ENCODE peak calls at places on chromosomes 4 and X, in six cellular contexts. L is HT1080; N is stimulated activated CD4-positive, alpha-beta T cell treated with anti-CD3 and anti-CD28 coated beads, Interleukin-1b, Interleukin-23, amount 100 ng/mL, for 1 hour; X is activated T-cell treated with anti-CD3 and anti-CD28 coated beads for 1 hour; C is A549; K is ecto neural progenitor cell. H is an unnamed sample.
A peak's percentile ranks its signal among the peaks of the same experiment; 100 is the strongest.

GRCh38 chrX:13990126-13990525 is 39.6 kb downstream of the GEMIN8 start:
- DNase-seq in K (no peak), C (no peak), X (no peak), L (no peak), N (no peak), H (no peak)

GRCh38 chr4:74501579-74501978 is 56.6 kb downstream of the AREG start:
- DNase-seq in K (no peak), L (peak; percentile 93), C (no peak), X (no peak), N (no peak), H (no peak)

GRCh38 chrX:76555816-76556215 is 128.3 kb downstream of the MAGEE1 start:
- DNase-seq in L (peak; percentile 1), N (no peak), K (peak; percentile 49), C (peak; percentile 68), X (no peak), H (peak; percentile 12)

GRCh38 chr4:126727461-126727860 is 905.3 kb upstream of the INTU start:
- DNase-seq in L (peak; percentile 20), X (no peak), C (no peak), K (no peak), N (no peak), H (no peak)

GRCh38 chr4:139030614-139031235 is 15.1 kb downstream of the NOCT start:
- DNase-seq in C (peak; percentile 72), N (peak; percentile 45), K (peak; percentile 72), X (peak; percentile 66), L (peak; percentile 66), H (peak; percentile 63)

GRCh38 chr4:107801766-107802211 is 22.9 kb upstream of the SGMS2 start:
- DNase-seq in K (no peak), X (no peak), N (no peak), C (no peak), L (peak; percentile 88), H (no peak)

GRCh38 chrX:12269484-12269883 is 131.2 kb downstream of the FRMPD4 start:
- DNase-seq in K (no peak), N (no peak), L (peak; percentile 2), X (no peak), C (peak; percentile 4), H (no peak)

GRCh38 chr4:17447675-17448298 is 64.1 kb downstream of the QDPR start:
- DNase-seq in K (no peak), L (peak; percentile 64), N (peak; percentile 10), X (peak; percentile 17), C (peak; percentile 61), H (peak; percentile 60)

GRCh38 chr4:14770025-14770424 is 232.3 kb upstream of the CPEB2 start:
- DNase-seq in X (no peak), C (no peak), N (no peak), K (no peak), L (no peak), H (no peak)

GRCh38 chr4:73053076-73053475 is 16.4 kb downstream of the COX18 start:
- DNase-seq in C (no peak), L (no peak), X (no peak), K (no peak), N (no peak), H (no peak)

GRCh38 chr4:54371211-54371610 is 142.1 kb downstream of the PDGFRA start:
- DNase-seq in C (no peak), X (no peak), K (no peak), L (no peak), N (no peak), H (no peak)

GRCh38 chr4:36492590-36492989 is 211.2 kb downstream of the DTHD1 start:
- DNase-seq in N (no peak), K (no peak), X (no peak), L (no peak), C (no peak), H (no peak)

GRCh38 chr4:54840430-54840829 is 182.7 kb downstream of the KIT start:
- DNase-seq in X (no peak), L (no peak), K (no peak), N (no peak), C (no peak), H (no peak)

GRCh38 chr4:87073570-87074470 is 139.0 kb downstream of the AFF1 start:
- DNase-seq in X (peak; percentile 18), K (no peak), C (no peak), L (no peak), N (no peak), H (no peak)

GRCh38 chr4:121030151-121030550 is 42.2 kb downstream of the NDNF start:
- DNase-seq in X (no peak), N (no peak), K (no peak), L (no peak), C (no peak), H (no peak)

GRCh38 chr4:127355738-127356137 is 277.0 kb upstream of the INTU start:
- DNase-seq in X (no peak), N (no peak), C (no peak), K (no peak), L (no peak), H (no peak)

GRCh38 chr4:80610845-80611244 is 275.3 kb downstream of the CFAP299 start:
- DNase-seq in L (peak; percentile 63), X (no peak), N (no peak), C (no peak), K (no peak), H (no peak)

GRCh38 chrX:642436-643210 is 12.0 kb downstream of the SHOX start:
- DNase-seq in N (no peak), K (no peak), L (no peak), X (no peak), C (no peak), H (no peak)

GRCh38 chrX:118682258-118683014 is 45.0 kb upstream of the IL13RA1 start:
- DNase-seq in L (no peak), C (peak; percentile 1), K (no peak), X (no peak), N (no peak), H (no peak)

GRCh38 chr4:16226816-16227461 is 668 bp upstream of the TAPT1 start:
- DNase-seq in K (peak; percentile 74), C (peak; percentile 37), X (peak; percentile 13), L (peak; percentile 29), N (peak; percentile 16), H (peak; percentile 52)

GRCh38 chrX:103404225-103405008 is 28.1 kb downstream of the BEX3 start:
- DNase-seq in C (peak; percentile 88), N (no peak), X (no peak), K (peak; percentile 86), L (peak; percentile 79), H (peak; percentile 61)

GRCh38 chr4:6767341-6767724 is 15.2 kb upstream of the KIAA0232 start:
- DNase-seq in L (no peak), C (no peak), X (no peak), N (no peak), K (no peak), H (no peak)